ENCODE peak calls at places on chromosomes 1 and 21, in six cellular contexts. I is amygdala, P is Caki2, O is midbrain, X is AG20443, Q is GM04503. Z is an unnamed sample.

GRCh38 chr1:111448918-111449702 is at the start of the genes ATP5PB and WDR77:
- DNase-seq in P (peak; percentile 95), I (peak; percentile 85), Q (peak; percentile 96), O (peak; percentile 98), X (peak; percentile 99), Z (peak; percentile 100)

GRCh38 chr1:28176492-28177470 is at the start of gene PTAFR:
- DNase-seq in Q (no peak), O (no peak), I (no peak), X (no peak), P (no peak), Z (no peak)

GRCh38 chr1:15429701-15430149 is 8.5 kb upstream of the CTRC start:
- DNase-seq in O (no peak), X (peak; percentile 62), P (no peak), Q (no peak), I (no peak), Z (peak; percentile 56)

GRCh38 chr1:247007511-247008405 is at the start of gene ZNF695:
- DNase-seq in X (peak; percentile 96), Q (peak; percentile 69), I (peak; percentile 26), P (no peak), O (peak; percentile 76), Z (peak; percentile 98)

GRCh38 chr1:232902766-232903357 is 47.5 kb upstream of the NTPCR start:
- DNase-seq in Q (no peak), P (no peak), O (no peak), I (no peak), X (no peak), Z (no peak)

GRCh38 chr1:181396171-181396670 is 87.1 kb upstream of the CACNA1E start:
- DNase-seq in P (no peak), I (no peak), O (no peak), Q (no peak), X (no peak), Z (no peak)

GRCh38 chr21:32782698-32783097 is 11.1 kb upstream of the PAXBP1 start:
- DNase-seq in I (no peak), P (no peak), Q (no peak), X (no peak), O (no peak), Z (peak; percentile 40)

GRCh38 chr1:178645826-178646200 is 79.2 kb upstream of the RALGPS2 start:
- DNase-seq in O (no peak), P (no peak), I (no peak), Q (peak; percentile 83), X (peak; percentile 80), Z (peak; percentile 48)

GRCh38 chr1:54842206-54842915 is 41.2 kb upstream of the TTC22 start:
- DNase-seq in X (no peak), I (no peak), O (no peak), Q (no peak), P (no peak), Z (no peak)

GRCh38 chr1:94672934-94673333 is 131.4 kb upstream of the F3 start:
- DNase-seq in P (no peak), I (no peak), O (no peak), Q (peak; percentile 90), X (no peak), Z (peak; percentile 32)

GRCh38 chr1:87512431-87512830 is 183.8 kb downstream of the LMO4 start:
- DNase-seq in P (no peak), X (no peak), Q (no peak), O (no peak), I (no peak), Z (no peak)

GRCh38 chr1:64404202-64404601 is 65.7 kb upstream of the CACHD1 start:
- DNase-seq in I (no peak), X (no peak), P (no peak), O (no peak), Q (no peak), Z (no peak)

GRCh38 chr1:29500651-29501050 is 264.3 kb downstream of the PTPRU start:
- DNase-seq in Q (no peak), I (no peak), O (no peak), X (no peak), P (no peak), Z (no peak)

GRCh38 chr1:158248122-158248521 is 6.1 kb upstream of the CD1A start:
- DNase-seq in P (no peak), O (peak; percentile 11), I (no peak), X (no peak), Q (no peak), Z (no peak)

GRCh38 chr1:179881642-179882252 is 338 bp upstream of the TOR1AIP1 start:
- DNase-seq in I (peak; percentile 85), X (peak; percentile 90), O (peak; percentile 92), P (no peak), Q (peak; percentile 82), Z (peak; percentile 92)

GRCh38 chr1:33454646-33455282 is 17.7 kb upstream of the ZSCAN20 start:
- DNase-seq in P (no peak), X (no peak), O (no peak), I (no peak), Q (no peak), Z (no peak)

GRCh38 chr1:119101563-119101962 is 38.9 kb downstream of the WARS2 start:
- DNase-seq in Q (peak; percentile 60), P (no peak), I (no peak), O (no peak), X (peak; percentile 74), Z (peak; percentile 72)

GRCh38 chr1:19381261-19381660 is 69.1 kb downstream of the SLC66A1 start:
- DNase-seq in X (no peak), Q (no peak), I (no peak), P (no peak), O (peak; percentile 45), Z (no peak)

GRCh38 chr21:45326169-45326833 is 38.6 kb upstream of the POFUT2 start:
- DNase-seq in O (peak; percentile 61), P (no peak), I (peak; percentile 30), X (peak; percentile 84), Q (no peak), Z (peak; percentile 76)

GRCh38 chr1:30484668-30485067 is 238.7 kb downstream of the MATN1 start:
- DNase-seq in O (no peak), Q (no peak), P (no peak), I (no peak), X (no peak), Z (no peak)

GRCh38 chr1:83573776-83574175 is 425.2 kb downstream of the TTLL7 start:
- DNase-seq in X (no peak), P (no peak), Q (no peak), I (no peak), O (no peak), Z (no peak)